ENCODE peak calls at places on chromosomes 11 and 22, in five cellular contexts. H, C, N, I and E are unnamed samples.

GRCh38 chr22:25051073-25051472 is 98.6 kb downstream of the KIAA1671 start:
- DNase-seq in H (no peak), C (no peak), N (no peak), I (no peak), E (no peak)

GRCh38 chr11:70531281-70532065 is 133.1 kb downstream of the CTTN start:
- DNase-seq in H (no peak), C (no peak), N (no peak), I (no peak), E (peak; percentile 5)

GRCh38 chr11:74826901-74827300 is 78.3 kb downstream of the RNF169 start:
- DNase-seq in H (no peak), C (no peak), N (no peak), I (no peak), E (no peak)

GRCh38 chr22:38317995-38318715 is 922 bp upstream of the CSNK1E start:
- DNase-seq in H (no peak), C (peak; percentile 85), N (peak; percentile 90), I (peak; percentile 95), E (peak; percentile 63)

GRCh38 chr22:46483353-46483752 is 54.1 kb downstream of the CELSR1 start:
- DNase-seq in H (no peak), C (no peak), N (no peak), I (no peak), E (no peak)

GRCh38 chr11:45171550-45171949 is 25.1 kb downstream of the PRDM11 start:
- DNase-seq in H (no peak), C (no peak), N (no peak), I (no peak), E (no peak)

GRCh38 chr11:62552931-62553838 is 6.6 kb upstream of the AHNAK start:
- DNase-seq in H (no peak), C (peak; percentile 89), N (peak; percentile 96), I (peak; percentile 96), E (peak; percentile 86)

GRCh38 chr11:2911088-2912037 is 17.9 kb downstream of the PHLDA2 start:
- DNase-seq in H (peak; percentile 36), C (no peak), N (no peak), I (no peak), E (no peak)

GRCh38 chr11:76798656-76799055 is 15.5 kb downstream of the TSKU start:
- DNase-seq in H (no peak), C (no peak), N (no peak), I (no peak), E (no peak)

GRCh38 chr11:6570691-6571427 is 32.6 kb downstream of the RRP8 start:
- DNase-seq in H (peak; percentile 5), C (no peak), N (no peak), I (no peak), E (no peak)

GRCh38 chr11:95933594-95933993 is 9.7 kb upstream of the MTMR2 start:
- DNase-seq in H (no peak), C (no peak), N (no peak), I (no peak), E (no peak)

GRCh38 chr22:20566420-20567260 is 59.2 kb downstream of the MED15 start:
- DNase-seq in H (no peak), C (no peak), N (peak; percentile 80), I (peak; percentile 79), E (peak; percentile 12)

GRCh38 chr11:126346586-126346940 is 8.9 kb upstream of the ST3GAL4 start:
- DNase-seq in H (no peak), C (peak; percentile 3), N (no peak), I (no peak), E (no peak)

GRCh38 chr11:107695446-107695845 is 16.4 kb downstream of the SLN start:
- DNase-seq in H (no peak), C (no peak), N (no peak), I (no peak), E (no peak)

GRCh38 chr11:73625690-73626318 is 20.6 kb upstream of the PLEKHB1 start:
- DNase-seq in H (peak; percentile 80), C (peak; percentile 65), N (peak; percentile 71), I (peak; percentile 41), E (peak; percentile 61)

GRCh38 chr11:14973621-14974020 is 1.5 kb upstream of the CALCA start:
- DNase-seq in H (peak; percentile 41), C (no peak), N (no peak), I (peak; percentile 6), E (no peak)

GRCh38 chr22:38755155-38755910 is 465 bp downstream of the SUN2 start:
- DNase-seq in H (peak; percentile 81), C (peak; percentile 95), N (peak; percentile 95), I (peak; percentile 32), E (peak; percentile 95)

GRCh38 chr11:44128729-44129128 is 33.3 kb downstream of the EXT2 start:
- DNase-seq in H (no peak), C (no peak), N (no peak), I (no peak), E (no peak)

GRCh38 chr22:19183216-19183615 is 4.7 kb upstream of the SLC25A1 start:
- DNase-seq in H (no peak), C (no peak), N (no peak), I (no peak), E (no peak)

GRCh38 chr11:9990221-9990973 is 303.6 kb downstream of the SBF2 start:
- DNase-seq in H (no peak), C (no peak), N (no peak), I (no peak), E (no peak)

GRCh38 chr22:43004362-43005035 is 10.4 kb downstream of the PACSIN2 start:
- DNase-seq in H (no peak), C (no peak), N (no peak), I (peak; percentile 77), E (no peak)

GRCh38 chr22:27460596-27461347 is 340.8 kb downstream of the MN1 start:
- DNase-seq in H (no peak), C (no peak), N (no peak), I (peak; percentile 85), E (peak; percentile 36)

GRCh38 chr22:24937114-24937513 is 9.4 kb downstream of the LHFPL7 start:
- DNase-seq in H (no peak), C (no peak), N (no peak), I (no peak), E (no peak)

GRCh38 chr11:29258411-29258810 is 758.4 kb downstream of the KCNA4 start:
- DNase-seq in H (no peak), C (no peak), N (no peak), I (no peak), E (no peak)

DNA sequence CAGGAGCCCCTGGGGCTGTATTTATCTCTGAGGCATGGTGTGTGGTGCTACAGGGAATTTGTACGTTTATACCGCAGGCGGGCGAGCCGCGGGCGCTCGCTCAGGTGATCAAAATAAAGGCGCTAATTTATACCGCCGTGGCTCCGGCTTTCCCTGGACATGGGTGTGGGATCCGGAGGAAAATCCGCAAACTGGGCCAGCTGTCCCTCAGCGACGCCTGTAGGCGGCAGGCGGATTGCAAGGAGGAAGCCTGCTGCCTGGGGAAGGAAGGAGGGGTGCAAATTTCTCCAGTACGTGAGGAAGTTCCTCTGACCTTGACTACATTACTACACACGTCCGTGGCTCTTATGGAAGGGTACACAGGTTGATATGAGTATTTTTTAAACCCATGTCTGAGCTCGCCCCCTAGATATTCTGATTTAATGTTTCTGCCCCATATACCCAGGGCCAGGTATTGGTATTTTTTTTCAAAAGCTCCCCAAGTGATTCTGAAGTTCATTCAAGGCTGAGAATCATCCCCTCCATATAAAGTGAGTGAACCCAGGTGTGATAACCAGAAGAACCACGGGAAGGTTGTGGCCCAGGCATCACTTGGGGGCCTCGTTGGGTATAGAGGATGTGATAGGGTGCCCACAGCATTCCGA is 2.8 kb downstream of the MYOD1 start:
- DNase-seq in H (no peak), C (no peak), N (no peak), I (no peak), E (no peak)
- TF ChIP-seq CTCF in H (peak; percentile 1), C (no peak), N (no peak), I (peak; percentile 33), E (peak; percentile 42)

DNA sequence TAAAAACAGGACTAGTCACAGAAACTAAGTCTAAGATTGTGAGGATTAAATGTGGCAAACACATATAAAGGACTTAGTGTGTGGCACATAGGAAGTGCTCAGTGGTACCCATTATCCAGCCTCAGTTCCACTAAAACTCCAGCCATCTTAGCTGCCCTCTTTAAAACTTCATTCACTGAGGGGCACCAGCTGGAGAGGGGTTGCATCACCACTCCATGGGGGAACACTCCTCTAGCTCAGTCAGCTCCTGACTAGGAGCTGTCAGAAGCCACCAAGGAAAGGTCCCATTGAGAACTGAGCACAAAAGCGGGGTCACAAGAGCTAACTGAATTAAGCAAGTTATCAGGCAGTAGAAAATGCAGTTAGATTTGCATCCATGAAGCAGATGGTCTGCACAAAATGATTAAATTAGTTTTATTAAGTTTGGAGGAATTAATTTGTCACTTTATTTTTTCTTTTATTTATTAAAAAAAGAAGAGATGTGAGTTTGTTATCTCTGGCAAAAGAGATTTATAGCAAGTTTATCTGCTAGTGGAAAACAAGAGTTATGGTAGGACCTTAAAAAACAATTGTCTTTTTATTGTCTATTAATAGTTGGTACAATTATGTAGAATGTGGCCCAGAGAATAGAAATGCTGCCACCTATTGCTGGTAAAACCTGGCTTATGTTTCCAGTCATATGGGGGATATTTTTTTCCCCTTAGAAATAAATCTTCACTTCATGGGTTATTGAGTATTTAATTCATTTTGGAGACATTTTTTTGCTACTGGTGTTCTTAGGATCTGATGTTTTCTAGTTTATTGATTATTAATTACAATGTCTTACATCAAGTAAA is 95.7 kb downstream of the NAV2 start:
- DNase-seq in H (no peak), C (no peak), N (no peak), I (no peak), E (no peak)
- TF ChIP-seq CTCF in H (no peak), C (no peak), N (no peak), I (no peak), E (peak; percentile 48)

GRCh38 chr11:100576044-100577021 is 110.8 kb upstream of the ARHGAP42 start:
- DNase-seq in H (peak; percentile 40), C (no peak), N (peak; percentile 16), I (peak; percentile 35), E (no peak)

GRCh38 chr11:100573911-100574513 is 113.1 kb upstream of the ARHGAP42 start:
- DNase-seq in H (no peak), C (no peak), N (no peak), I (no peak), E (no peak)

GRCh38 chr11:100578966-100579365 is 108.1 kb upstream of the ARHGAP42 start:
- DNase-seq in H (no peak), C (no peak), N (peak; percentile 20), I (peak; percentile 60), E (no peak)

DNA sequence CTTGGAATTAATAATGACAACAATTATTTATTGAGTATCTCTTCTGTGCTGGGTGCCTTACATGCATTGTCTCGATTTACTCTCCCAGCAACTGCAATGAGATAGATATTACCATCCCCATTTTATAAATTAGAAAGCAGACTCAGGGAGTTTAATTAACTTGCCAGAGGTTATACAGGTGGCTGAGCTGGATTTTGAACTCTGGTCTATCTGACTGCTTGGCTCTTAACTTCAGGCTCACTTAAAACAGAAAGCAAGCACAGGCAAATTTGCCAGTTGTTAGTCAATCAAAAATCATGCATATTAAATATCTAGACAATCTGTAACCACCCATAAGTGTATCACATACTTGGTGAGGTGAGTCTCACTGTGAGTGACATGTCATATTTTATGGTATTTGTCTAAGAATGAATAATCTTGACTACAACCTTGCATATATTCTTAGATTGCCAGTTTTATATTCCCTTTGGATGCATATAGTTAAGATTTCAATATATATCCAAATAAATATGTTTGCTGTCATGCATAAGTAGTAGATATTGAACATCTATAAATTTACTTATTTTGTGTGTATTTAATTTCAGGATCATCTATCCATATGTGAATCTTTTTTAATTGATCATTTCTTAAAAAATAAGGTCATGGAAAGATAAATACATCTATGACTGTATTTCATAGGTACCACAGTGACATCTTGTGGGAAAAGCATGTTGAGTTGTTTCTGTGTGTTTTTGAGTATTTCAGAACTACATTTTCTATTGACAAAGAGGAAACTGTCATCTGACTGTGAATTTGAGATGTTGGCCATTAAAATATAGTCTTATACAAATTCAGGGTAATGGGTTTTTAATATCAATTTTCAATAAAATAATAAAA is 112.0 kb upstream of the ARHGAP42 start:
- DNase-seq in H (no peak), C (no peak), N (no peak), I (no peak), E (no peak)
- TF ChIP-seq CTCF in H (no peak), C (no peak), N (no peak), I (peak; percentile 50), E (peak; percentile 61)

GRCh38 chr11:65118097-65118837 is 766 bp upstream of the ZNHIT2 start:
- DNase-seq in H (no peak), C (no peak), N (peak; percentile 22), I (no peak), E (no peak)
- TF ChIP-seq CTCF in H (no peak), C (peak; percentile 67), N (no peak), I (no peak), E (peak; percentile 44)